ENCODE peak calls at places on chromosomes 7 and 10, in ten cellular contexts. B, F, R, P, A, Y, J, W, M and L are unnamed samples.

GRCh38 chr10:70404906-70405824 is 1.2 kb downstream of the EIF4EBP2 start:
- DNase-seq in A (peak), Y (peak), R (peak), F (peak), B (peak), P (peak), J (peak), W (peak), M (peak), L (peak)

GRCh38 chr7:55096318-55096717 is 77.5 kb downstream of the EGFR start:
- DNase-seq in P (no peak), Y (no peak), A (no peak), B (no peak), F (no peak), M (no peak), R (no peak), W (no peak), J (no peak), L (no peak)

GRCh38 chr7:94898340-94898739 is 9.1 kb upstream of the PPP1R9A start:
- DNase-seq in B (no peak), P (no peak), J (no peak), A (no peak), R (no peak), F (no peak), W (no peak), M (no peak), Y (no peak), L (no peak)

GRCh38 chr10:131354380-131354779 is 42.9 kb upstream of the TCERG1L start:
- DNase-seq in A (no peak), F (no peak), R (no peak), M (no peak), B (no peak), Y (no peak), J (no peak), W (no peak), P (no peak), L (no peak)

GRCh38 chr10:96201525-96201924 is 69.8 kb downstream of the BLNK start:
- DNase-seq in F (no peak), P (no peak), J (no peak), A (no peak), B (no peak), W (no peak), M (no peak), Y (no peak), R (no peak), L (no peak)

GRCh38 chr10:75663947-75664664 is 232.7 kb downstream of the LRMDA start:
- DNase-seq in B (no peak), J (peak), F (no peak), W (peak), Y (peak), P (no peak), R (peak), M (no peak), A (no peak), L (no peak)

GRCh38 chr7:23334482-23335056 is 35.4 kb downstream of the MALSU1 start:
- DNase-seq in B (peak), Y (peak), A (no peak), M (no peak), J (no peak), F (no peak), W (peak), P (no peak), R (peak), L (peak)

GRCh38 chr7:39465055-39465929 is 100.9 kb upstream of the YAE1 start:
- DNase-seq in M (peak), J (no peak), B (peak), Y (peak), F (no peak), A (peak), R (peak), W (peak), P (peak), L (no peak)

GRCh38 chr7:72540106-72540611 is 128.0 kb upstream of the CALN1 start:
- DNase-seq in F (no peak), M (peak), R (no peak), B (no peak), J (no peak), P (no peak), W (no peak), A (no peak), Y (no peak), L (no peak)

GRCh38 chr7:84722086-84722485 is 464.8 kb downstream of the SEMA3D start:
- DNase-seq in M (no peak), B (no peak), F (no peak), A (no peak), J (no peak), R (no peak), Y (peak), W (no peak), P (no peak), L (no peak)

GRCh38 chr10:55144001-55144400 is 343.0 kb upstream of the PCDH15 start:
- DNase-seq in B (no peak), J (no peak), P (no peak), W (peak), F (no peak), R (peak), Y (no peak), M (no peak), A (no peak), L (no peak)

GRCh38 chr10:13219685-13220670 is 14.2 kb downstream of the UCMA start:
- DNase-seq in P (peak), R (peak), B (no peak), F (no peak), J (no peak), M (peak), W (no peak), A (no peak), Y (peak), L (peak)

GRCh38 chr7:3112499-3113134 is 69.0 kb upstream of the CARD11 start:
- DNase-seq in W (no peak), M (no peak), J (no peak), R (no peak), Y (no peak), F (no peak), P (no peak), A (no peak), B (no peak), L (peak)

GRCh38 chr10:132671171-132672154 is 114.5 kb downstream of the NKX6-2 start:
- DNase-seq in W (no peak), R (no peak), F (peak), P (no peak), A (no peak), B (no peak), J (no peak), Y (no peak), M (no peak), L (no peak)

GRCh38 chr10:109178576-109178975 is 744.7 kb downstream of the XPNPEP1 start:
- DNase-seq in M (no peak), W (no peak), Y (no peak), A (no peak), J (no peak), P (no peak), R (no peak), F (no peak), B (no peak), L (no peak)

GRCh38 chr7:158024881-158025280 is 562.7 kb downstream of the PTPRN2 start:
- DNase-seq in B (no peak), M (no peak), Y (no peak), A (no peak), P (no peak), F (no peak), R (no peak), W (no peak), J (peak), L (no peak)

GRCh38 chr7:137539111-137539715 is 195.7 kb upstream of the PTN start:
- DNase-seq in B (no peak), R (peak), F (no peak), W (peak), A (no peak), M (no peak), J (no peak), P (no peak), Y (peak), L (no peak)

GRCh38 chr10:299969-300368 is 164.7 kb downstream of the ZMYND11 start:
- DNase-seq in Y (no peak), W (no peak), M (no peak), A (no peak), P (no peak), F (no peak), B (no peak), J (no peak), R (no peak), L (no peak)

GRCh38 chr10:61606971-61607907 is 55.5 kb upstream of the CABCOCO1 start:
- DNase-seq in Y (no peak), J (no peak), P (no peak), F (no peak), A (no peak), M (peak), R (no peak), B (no peak), W (peak), L (no peak)

GRCh38 chr7:69934475-69934903 is 336.2 kb downstream of the AUTS2 start:
- DNase-seq in P (no peak), F (no peak), J (no peak), W (no peak), Y (no peak), B (no peak), A (no peak), R (no peak), M (no peak), L (no peak)

GRCh38 chr7:2499719-2500430 is 19.7 kb upstream of the LFNG start:
- DNase-seq in B (no peak), A (no peak), F (peak), Y (no peak), M (no peak), J (no peak), W (no peak), R (no peak), P (no peak), L (no peak)

GRCh38 chr7:84697506-84697905 is 489.4 kb downstream of the SEMA3D start:
- DNase-seq in F (no peak), P (no peak), A (no peak), M (peak), J (no peak), B (no peak), W (peak), Y (peak), R (peak), L (no peak)

GRCh38 chr7:5620459-5620881 is 161.0 kb downstream of the RNF216 start:
- DNase-seq in J (no peak), P (no peak), F (no peak), W (no peak), B (peak), M (no peak), A (no peak), Y (no peak), R (no peak), L (no peak)

GRCh38 chr10:63110940-63111339 is 22.2 kb upstream of the NRBF2 start:
- DNase-seq in B (no peak), F (no peak), W (no peak), J (no peak), A (no peak), P (no peak), Y (no peak), R (no peak), M (no peak), L (no peak)

GRCh38 chr10:49700997-49701396 is 21.5 kb downstream of the C10orf53 start:
- DNase-seq in F (no peak), A (no peak), Y (no peak), W (no peak), J (no peak), P (no peak), B (no peak), M (no peak), R (no peak), L (no peak)

GRCh38 chr7:30459591-30460245 is 18.9 kb downstream of the NOD1 start:
- DNase-seq in Y (peak), A (peak), B (peak), R (peak), M (no peak), P (peak), F (no peak), W (peak), J (peak), L (no peak)

GRCh38 chr7:120792091-120792860 is 65.7 kb downstream of the TSPAN12 start:
- DNase-seq in M (peak), R (peak), F (peak), P (peak), B (peak), J (peak), W (peak), Y (peak), A (peak), L (peak)

GRCh38 chr10:75542902-75543301 is 111.5 kb downstream of the LRMDA start:
- DNase-seq in W (peak), J (peak), B (peak), M (no peak), Y (peak), P (peak), F (no peak), R (peak), A (peak), L (peak)

GRCh38 chr7:66050990-66051424 is 24.6 kb upstream of the ASL start:
- DNase-seq in W (peak), F (no peak), B (no peak), J (no peak), Y (peak), M (no peak), R (peak), A (no peak), P (no peak), L (no peak)

GRCh38 chr7:124879103-124879502 is 50.5 kb downstream of the POT1 start:
- DNase-seq in Y (no peak), A (no peak), J (no peak), B (no peak), M (no peak), W (no peak), F (no peak), R (no peak), P (no peak), L (no peak)

GRCh38 chr10:15626937-15627336 is 92.8 kb downstream of the ITGA8 start:
- DNase-seq in M (no peak), B (no peak), A (no peak), J (no peak), P (no peak), Y (no peak), F (no peak), R (no peak), W (no peak), L (no peak)

GRCh38 chr10:75202321-75203096 is 8.1 kb upstream of the VDAC2 start:
- DNase-seq in A (peak), J (peak), P (peak), M (no peak), F (no peak), W (peak), B (no peak), Y (peak), R (peak), L (no peak)

GRCh38 chr10:74575191-74575720 is 251.1 kb upstream of the KAT6B start:
- DNase-seq in A (no peak), R (no peak), W (no peak), B (no peak), F (no peak), P (no peak), Y (no peak), M (no peak), J (no peak), L (no peak)

GRCh38 chr7:69654849-69655707 is 56.8 kb downstream of the AUTS2 start:
- DNase-seq in R (no peak), B (no peak), J (no peak), M (no peak), F (no peak), P (no peak), W (no peak), Y (no peak), A (no peak), L (no peak)

GRCh38 chr10:104333037-104333727 is 5.1 kb downstream of the ITPRIP start:
- DNase-seq in J (no peak), M (no peak), A (no peak), R (peak), F (no peak), W (peak), Y (peak), B (peak), P (no peak), L (peak)

DNA sequence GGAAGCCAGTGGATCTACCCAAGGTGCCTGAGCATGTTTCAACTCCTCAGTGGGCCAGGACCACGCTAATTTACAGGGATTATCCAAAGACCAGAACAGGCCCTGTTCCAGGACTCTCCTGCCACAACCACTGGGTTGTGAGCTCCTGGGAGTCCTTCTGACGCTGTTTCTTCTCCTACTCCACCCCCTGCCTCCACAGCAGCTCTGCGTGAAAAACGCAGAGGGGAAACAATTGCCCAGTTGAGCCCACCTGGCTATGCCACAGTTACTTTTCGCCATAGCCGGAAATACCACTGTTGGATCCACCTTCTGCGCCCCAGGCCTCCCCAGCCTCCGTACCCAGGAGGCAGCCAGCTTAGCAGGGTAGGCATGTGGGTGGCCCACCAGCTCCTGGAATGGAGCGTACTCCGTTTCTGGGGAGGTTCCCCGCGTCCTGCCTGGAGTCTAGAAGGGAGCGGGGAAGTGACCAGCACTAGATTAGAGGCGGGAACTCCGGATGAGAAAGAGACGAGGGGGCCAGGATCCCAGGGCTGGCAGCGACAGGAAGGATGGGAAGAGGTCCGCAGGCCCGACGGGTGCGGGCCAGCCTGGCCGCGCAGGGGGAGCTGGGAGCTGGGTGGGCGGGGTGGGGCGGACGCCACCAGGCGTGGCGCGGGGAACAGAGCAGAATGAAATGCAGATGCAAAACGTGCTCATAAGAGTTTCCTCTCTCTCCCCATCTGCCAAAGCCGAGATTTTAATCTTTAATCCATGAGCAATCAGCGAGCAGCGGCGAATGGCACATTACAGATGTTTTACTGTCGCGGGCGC is 32.1 kb upstream of the PAX2 start:
- DNase-seq in Y (no peak), A (no peak), R (no peak), W (no peak), B (no peak), P (no peak), M (no peak), J (no peak), F (peak), L (no peak)
- H3K4me3 ChIP-seq in Y (no peak), A (no peak), R (no peak), W (no peak), B (no peak), P (no peak), M (no peak), J (peak), F (no peak), L (peak)

DNA sequence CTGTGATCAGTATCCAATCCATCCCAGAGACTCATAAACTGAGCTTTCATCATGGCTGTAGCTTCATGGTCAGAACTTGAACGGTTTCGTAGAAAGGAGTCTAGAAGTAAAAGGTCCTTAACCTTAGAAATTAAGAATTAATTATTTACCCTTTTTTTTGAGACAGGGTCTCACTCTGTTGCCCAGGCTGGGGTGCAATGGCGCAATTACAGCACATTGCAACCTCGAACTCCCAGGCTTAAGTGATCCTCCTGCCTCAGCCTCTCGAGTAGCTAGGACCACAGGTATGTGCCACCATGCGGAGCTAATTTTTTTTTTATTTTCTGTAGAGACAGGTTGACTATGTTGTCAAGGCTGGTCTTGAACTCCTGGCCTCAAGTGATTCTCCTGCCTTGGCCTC is 41.7 kb downstream of the ATAD1 start:
- DNase-seq in M (no peak), R (no peak), A (no peak), P (no peak), J (no peak), Y (no peak), W (no peak), B (no peak), F (no peak), L (no peak)
- H3K4me3 ChIP-seq in M (no peak), R (no peak), A (no peak), P (no peak), J (no peak), Y (no peak), W (no peak), B (no peak), F (no peak), L (no peak)

GRCh38 chr10:34816067-34817002 is 1.2 kb upstream of the PARD3 start:
- DNase-seq in W (peak), B (peak), R (peak), P (peak), M (peak), F (no peak), Y (peak), A (no peak), J (peak), L (no peak)
- H3K4me3 ChIP-seq in W (peak), B (peak), R (peak), P (peak), M (no peak), F (peak), Y (peak), A (peak), J (peak), L (peak)

GRCh38 chr10:100347568-100348195 is 649 bp downstream of the SCD start:
- DNase-seq in B (no peak), Y (no peak), R (no peak), M (no peak), A (no peak), J (no peak), P (no peak), F (no peak), W (peak), L (no peak)

GRCh38 chr10:100344386-100344785 is 2.6 kb upstream of the SCD start:
- DNase-seq in R (no peak), B (no peak), F (no peak), M (no peak), A (no peak), W (no peak), J (no peak), P (no peak), Y (no peak), L (no peak)

GRCh38 chr10:100345570-100346330 is 1.3 kb upstream of the SCD start:
- DNase-seq in F (no peak), J (no peak), B (no peak), W (peak), M (peak), Y (peak), A (no peak), R (peak), P (no peak), L (no peak)

GRCh38 chr10:100346765-100347567 is at the start of gene SCD:
- DNase-seq in A (peak), J (peak), B (peak), P (peak), F (peak), R (peak), W (peak), Y (peak), M (peak), L (peak)

DNA sequence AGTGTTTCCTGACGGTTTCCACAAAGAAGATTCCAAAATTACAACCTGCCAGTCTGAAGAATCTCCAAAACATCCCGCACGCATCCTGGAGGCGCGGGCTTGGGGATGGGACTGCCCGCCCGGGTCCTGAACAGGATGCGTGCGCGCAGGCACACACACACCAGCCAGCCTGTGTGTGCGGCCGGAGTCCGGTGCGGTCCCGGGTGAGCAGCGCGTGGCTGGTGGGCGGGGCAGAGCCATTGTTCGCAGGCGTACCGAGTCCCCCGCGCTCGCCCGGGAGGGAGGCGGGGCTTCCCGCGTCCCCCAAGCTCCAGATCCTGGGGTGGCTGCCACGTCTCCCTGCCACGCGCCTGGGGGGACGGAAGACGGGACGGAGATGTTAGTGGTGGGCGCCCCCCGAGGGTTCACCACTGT is 675 bp upstream of the SCD start:
- DNase-seq in R (peak), A (peak), P (peak), F (peak), J (peak), B (peak), W (peak), Y (peak), M (peak), L (no peak)
- H3K4me3 ChIP-seq in R (peak), A (peak), P (peak), F (peak), J (peak), B (peak), W (peak), Y (peak), M (peak), L (peak)

GRCh38 chr7:139481364-139481763 is 2.1 kb downstream of the KLRG2 start:
- DNase-seq in W (no peak), P (no peak), B (no peak), R (no peak), Y (no peak), F (no peak), A (no peak), J (no peak), M (no peak), L (no peak)

GRCh38 chr7:139476891-139477290 is 6.6 kb downstream of the KLRG2 start:
- DNase-seq in R (no peak), B (no peak), W (no peak), A (no peak), M (peak), P (no peak), J (no peak), F (no peak), Y (no peak), L (no peak)

GRCh38 chr7:139479620-139480019 is 3.9 kb downstream of the KLRG2 start:
- DNase-seq in A (no peak), P (peak), F (no peak), Y (no peak), J (no peak), B (no peak), M (no peak), R (no peak), W (no peak), L (no peak)

GRCh38 chr7:139482662-139483466 is 609 bp downstream of the KLRG2 start:
- DNase-seq in M (peak), B (no peak), A (no peak), R (peak), P (no peak), W (no peak), Y (no peak), F (peak), J (no peak), L (no peak)

GRCh38 chr7:139482122-139482521 is 1.4 kb downstream of the KLRG2 start:
- DNase-seq in J (no peak), B (no peak), M (no peak), W (no peak), P (no peak), A (no peak), R (no peak), Y (no peak), F (no peak), L (no peak)
- H3K4me3 ChIP-seq in J (no peak), B (no peak), M (no peak), W (no peak), P (no peak), A (no peak), R (no peak), Y (no peak), F (no peak), L (no peak)

GRCh38 chr7:27242580-27243339 is at the start of gene EVX1:
- DNase-seq in F (peak), J (no peak), M (no peak), P (peak), B (no peak), Y (no peak), R (no peak), A (no peak), W (no peak), L (no peak)
- H3K4me3 ChIP-seq in F (no peak), J (peak), M (peak), P (no peak), B (peak), Y (no peak), R (no peak), A (no peak), W (no peak), L (peak)